ENCODE peak calls at places on chromosomes 6 and 20, in seven cellular contexts. One of them, this sample, is unnamed.

GRCh38 chr6:134436281-134436815 is 118.4 kb upstream of the SGK1 start:
- DNase-seq in neural crest cell: no peak
- DNase-seq in GM23338: no peak
- DNase-seq in PC-3: peak; percentile 90
- DNase-seq in CD4-positive, alpha-beta T cell: peak; percentile 10
- DNase-seq in glutamatergic neuron: no peak
- DNase-seq in HCT116: peak; percentile 75
- DNase-seq in this sample: no peak

GRCh38 chr6:90547079-90547478 is 39.8 kb downstream of the MAP3K7 start:
- DNase-seq in neural crest cell: no peak
- DNase-seq in GM23338: no peak
- DNase-seq in PC-3: no peak
- DNase-seq in CD4-positive, alpha-beta T cell: no peak
- DNase-seq in glutamatergic neuron: peak; percentile 39
- DNase-seq in HCT116: no peak
- DNase-seq in this sample: no peak

GRCh38 chr6:36519352-36519751 is 27.9 kb downstream of the STK38 start:
- DNase-seq in neural crest cell: no peak
- DNase-seq in GM23338: peak; percentile 11
- DNase-seq in PC-3: no peak
- DNase-seq in CD4-positive, alpha-beta T cell: no peak
- DNase-seq in glutamatergic neuron: no peak
- DNase-seq in HCT116: no peak
- DNase-seq in this sample: no peak

GRCh38 chr6:26199057-26199772 is 112.0 kb downstream of the HFE start:
- DNase-seq in neural crest cell: peak; percentile 55
- DNase-seq in GM23338: peak; percentile 89
- DNase-seq in PC-3: peak; percentile 96
- DNase-seq in CD4-positive, alpha-beta T cell: peak; percentile 67
- DNase-seq in glutamatergic neuron: peak; percentile 80
- DNase-seq in HCT116: peak; percentile 95
- DNase-seq in this sample: peak; percentile 74

GRCh38 chr6:167827062-167827587 is 414 bp downstream of the AFDN start:
- DNase-seq in neural crest cell: peak; percentile 39
- DNase-seq in GM23338: peak; percentile 51
- DNase-seq in PC-3: peak; percentile 30
- DNase-seq in CD4-positive, alpha-beta T cell: no peak
- DNase-seq in glutamatergic neuron: peak; percentile 59
- DNase-seq in HCT116: no peak
- DNase-seq in this sample: no peak

GRCh38 chr6:63571382-63571882 is 848 bp upstream of the LOC128125822 start:
- DNase-seq in neural crest cell: no peak
- DNase-seq in GM23338: peak; percentile 1
- DNase-seq in PC-3: no peak
- DNase-seq in CD4-positive, alpha-beta T cell: no peak
- DNase-seq in glutamatergic neuron: no peak
- DNase-seq in HCT116: no peak
- DNase-seq in this sample: no peak

GRCh38 chr20:45970646-45971424 is 1.2 kb downstream of the ZNF335 start:
- DNase-seq in neural crest cell: no peak
- DNase-seq in GM23338: no peak
- DNase-seq in PC-3: no peak
- DNase-seq in CD4-positive, alpha-beta T cell: peak; percentile 20
- DNase-seq in glutamatergic neuron: no peak
- DNase-seq in HCT116: no peak
- DNase-seq in this sample: no peak

GRCh38 chr6:120473804-120474203 is 860.5 kb downstream of the TBC1D32 start:
- DNase-seq in neural crest cell: no peak
- DNase-seq in GM23338: no peak
- DNase-seq in PC-3: no peak
- DNase-seq in CD4-positive, alpha-beta T cell: no peak
- DNase-seq in glutamatergic neuron: no peak
- DNase-seq in HCT116: no peak
- DNase-seq in this sample: no peak

GRCh38 chr6:21396313-21396712 is 197.2 kb upstream of the SOX4 start:
- DNase-seq in neural crest cell: no peak
- DNase-seq in GM23338: no peak
- DNase-seq in PC-3: peak; percentile 80
- DNase-seq in CD4-positive, alpha-beta T cell: no peak
- DNase-seq in glutamatergic neuron: no peak
- DNase-seq in HCT116: no peak
- DNase-seq in this sample: no peak

GRCh38 chr6:87473419-87473903 is 687 bp downstream of the SLC35A1 start:
- DNase-seq in neural crest cell: no peak
- DNase-seq in GM23338: no peak
- DNase-seq in PC-3: peak; percentile 26
- DNase-seq in CD4-positive, alpha-beta T cell: no peak
- DNase-seq in glutamatergic neuron: no peak
- DNase-seq in HCT116: no peak
- DNase-seq in this sample: no peak

GRCh38 chr6:15434263-15434662 is 188.4 kb downstream of the JARID2 start:
- DNase-seq in neural crest cell: no peak
- DNase-seq in GM23338: peak; percentile 59
- DNase-seq in PC-3: no peak
- DNase-seq in CD4-positive, alpha-beta T cell: no peak
- DNase-seq in glutamatergic neuron: no peak
- DNase-seq in HCT116: no peak
- DNase-seq in this sample: no peak

GRCh38 chr6:96330884-96331283 is 190.7 kb upstream of the UFL1 start:
- DNase-seq in neural crest cell: no peak
- DNase-seq in GM23338: no peak
- DNase-seq in PC-3: no peak
- DNase-seq in CD4-positive, alpha-beta T cell: no peak
- DNase-seq in glutamatergic neuron: no peak
- DNase-seq in HCT116: no peak
- DNase-seq in this sample: no peak

GRCh38 chr6:44805239-44805849 is 417.8 kb downstream of the CDC5L start:
- DNase-seq in neural crest cell: no peak
- DNase-seq in GM23338: no peak
- DNase-seq in PC-3: no peak
- DNase-seq in CD4-positive, alpha-beta T cell: no peak
- DNase-seq in glutamatergic neuron: no peak
- DNase-seq in HCT116: no peak
- DNase-seq in this sample: no peak

GRCh38 chr6:6885521-6886088 is 222.2 kb upstream of the RREB1 start:
- DNase-seq in neural crest cell: no peak
- DNase-seq in GM23338: no peak
- DNase-seq in PC-3: no peak
- DNase-seq in CD4-positive, alpha-beta T cell: no peak
- DNase-seq in glutamatergic neuron: no peak
- DNase-seq in HCT116: no peak
- DNase-seq in this sample: no peak

GRCh38 chr6:158758941-158759479 is 60.2 kb downstream of the EZR start:
- DNase-seq in neural crest cell: no peak
- DNase-seq in GM23338: no peak
- DNase-seq in PC-3: no peak
- DNase-seq in CD4-positive, alpha-beta T cell: no peak
- DNase-seq in glutamatergic neuron: no peak
- DNase-seq in HCT116: no peak
- DNase-seq in this sample: no peak

GRCh38 chr6:94769197-94769596 is 808.1 kb upstream of the MANEA start:
- DNase-seq in neural crest cell: no peak
- DNase-seq in GM23338: peak; percentile 62
- DNase-seq in PC-3: no peak
- DNase-seq in CD4-positive, alpha-beta T cell: no peak
- DNase-seq in glutamatergic neuron: no peak
- DNase-seq in HCT116: no peak
- DNase-seq in this sample: no peak

GRCh38 chr6:935582-935981 is 242.6 kb upstream of the EXOC2 start:
- DNase-seq in neural crest cell: no peak
- DNase-seq in GM23338: no peak
- DNase-seq in PC-3: no peak
- DNase-seq in CD4-positive, alpha-beta T cell: no peak
- DNase-seq in glutamatergic neuron: no peak
- DNase-seq in HCT116: no peak
- DNase-seq in this sample: no peak
- TF ChIP-seq CTCF in neural crest cell: no peak
- TF ChIP-seq CTCF in GM23338: no peak
- TF ChIP-seq CTCF in PC-3: no peak
- TF ChIP-seq CTCF in CD4-positive, alpha-beta T cell: no peak
- TF ChIP-seq CTCF in glutamatergic neuron: no peak
- TF ChIP-seq CTCF in HCT116: no peak
- TF ChIP-seq CTCF in this sample: no peak

GRCh38 chr20:57061058-57061900 is 205.2 kb downstream of the BMP7 start:
- DNase-seq in neural crest cell: peak; percentile 68
- DNase-seq in GM23338: peak; percentile 84
- DNase-seq in PC-3: peak; percentile 68
- DNase-seq in CD4-positive, alpha-beta T cell: no peak
- DNase-seq in glutamatergic neuron: peak; percentile 86
- DNase-seq in HCT116: no peak
- DNase-seq in this sample: no peak
- TF ChIP-seq CTCF in neural crest cell: peak; percentile 70
- TF ChIP-seq CTCF in GM23338: peak; percentile 71
- TF ChIP-seq CTCF in PC-3: peak; percentile 83
- TF ChIP-seq CTCF in CD4-positive, alpha-beta T cell: no peak
- TF ChIP-seq CTCF in glutamatergic neuron: peak; percentile 57
- TF ChIP-seq CTCF in HCT116: peak; percentile 62
- TF ChIP-seq CTCF in this sample: no peak

GRCh38 chr20:44886828-44887227 is 1.3 kb downstream of the YWHAB start:
- DNase-seq in neural crest cell: no peak
- DNase-seq in GM23338: no peak
- DNase-seq in PC-3: no peak
- DNase-seq in CD4-positive, alpha-beta T cell: no peak
- DNase-seq in glutamatergic neuron: no peak
- DNase-seq in HCT116: no peak
- DNase-seq in this sample: no peak

GRCh38 chr20:44885392-44886275 is at the start of gene YWHAB:
- DNase-seq in neural crest cell: peak; percentile 97
- DNase-seq in GM23338: peak; percentile 99
- DNase-seq in PC-3: peak; percentile 99
- DNase-seq in CD4-positive, alpha-beta T cell: peak; percentile 93
- DNase-seq in glutamatergic neuron: peak; percentile 100
- DNase-seq in HCT116: peak; percentile 91
- DNase-seq in this sample: peak; percentile 96

GRCh38 chr20:44886276-44886671 is 769 bp downstream of the YWHAB start:
- DNase-seq in neural crest cell: no peak
- DNase-seq in GM23338: peak; percentile 13
- DNase-seq in PC-3: no peak
- DNase-seq in CD4-positive, alpha-beta T cell: no peak
- DNase-seq in glutamatergic neuron: no peak
- DNase-seq in HCT116: no peak
- DNase-seq in this sample: no peak

GRCh38 chr20:44887466-44887865 is 2.0 kb downstream of the YWHAB start:
- DNase-seq in neural crest cell: no peak
- DNase-seq in GM23338: no peak
- DNase-seq in PC-3: no peak
- DNase-seq in CD4-positive, alpha-beta T cell: no peak
- DNase-seq in glutamatergic neuron: no peak
- DNase-seq in HCT116: no peak
- DNase-seq in this sample: no peak

DNA sequence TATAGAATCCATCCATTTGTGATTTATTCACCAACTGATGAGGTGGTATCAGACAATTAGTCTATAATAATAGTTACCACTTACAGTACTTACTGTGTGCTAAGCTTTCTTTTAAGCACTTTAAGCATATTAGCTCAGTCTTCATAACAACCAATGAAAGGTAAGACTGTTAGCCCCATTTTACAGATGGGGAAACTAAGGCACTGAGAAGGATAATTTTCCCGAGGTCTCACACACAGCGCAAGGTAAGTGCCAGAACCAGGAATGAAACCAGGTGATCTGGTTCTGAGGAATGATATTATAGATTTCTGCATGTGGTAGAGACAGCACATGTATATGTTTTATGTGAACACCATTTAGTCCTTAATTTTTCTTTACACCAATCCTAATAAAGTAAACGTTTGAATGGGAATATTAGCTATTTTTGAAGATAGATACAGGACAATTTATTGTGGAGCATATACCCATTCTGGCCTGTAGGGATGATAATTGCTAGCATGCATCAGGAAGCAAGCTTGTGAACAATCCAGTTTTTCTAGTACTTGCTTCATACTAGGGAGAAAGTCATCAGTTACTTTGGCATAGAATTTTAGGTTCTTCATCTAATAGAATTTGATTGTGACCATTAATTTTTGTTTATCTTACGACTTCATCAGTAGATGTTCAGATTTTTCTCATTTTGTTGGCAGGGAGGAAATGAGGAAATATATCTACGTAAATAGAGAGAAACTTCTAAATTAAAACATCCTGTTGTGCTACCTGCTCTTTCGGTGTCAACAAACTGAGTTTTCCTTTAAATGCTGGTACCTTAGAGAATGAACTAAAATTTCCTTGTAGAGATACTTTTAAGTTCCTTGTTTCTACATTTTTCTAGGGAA is 3.0 kb downstream of the YWHAB start:
- DNase-seq in neural crest cell: no peak
- DNase-seq in GM23338: no peak
- DNase-seq in PC-3: peak; percentile 88
- DNase-seq in CD4-positive, alpha-beta T cell: no peak
- DNase-seq in glutamatergic neuron: no peak
- DNase-seq in HCT116: no peak
- DNase-seq in this sample: no peak
- TF ChIP-seq CTCF in neural crest cell: peak; percentile 66
- TF ChIP-seq CTCF in GM23338: peak; percentile 32
- TF ChIP-seq CTCF in PC-3: peak; percentile 52
- TF ChIP-seq CTCF in CD4-positive, alpha-beta T cell: peak; percentile 21
- TF ChIP-seq CTCF in glutamatergic neuron: peak; percentile 49
- TF ChIP-seq CTCF in HCT116: peak; percentile 37
- TF ChIP-seq CTCF in this sample: no peak

GRCh38 chr6:117304446-117304845 is 39.1 kb downstream of the VGLL2 start:
- DNase-seq in neural crest cell: no peak
- DNase-seq in GM23338: no peak
- DNase-seq in PC-3: no peak
- DNase-seq in CD4-positive, alpha-beta T cell: no peak
- DNase-seq in glutamatergic neuron: no peak
- DNase-seq in HCT116: no peak
- DNase-seq in this sample: no peak

GRCh38 chr6:117298941-117299340 is 33.6 kb downstream of the VGLL2 start:
- DNase-seq in neural crest cell: no peak
- DNase-seq in GM23338: no peak
- DNase-seq in PC-3: no peak
- DNase-seq in CD4-positive, alpha-beta T cell: no peak
- DNase-seq in glutamatergic neuron: no peak
- DNase-seq in HCT116: no peak
- DNase-seq in this sample: no peak

GRCh38 chr6:117306227-117306784 is 40.9 kb downstream of the VGLL2 start:
- DNase-seq in neural crest cell: no peak
- DNase-seq in GM23338: peak; percentile 14
- DNase-seq in PC-3: peak; percentile 34
- DNase-seq in CD4-positive, alpha-beta T cell: no peak
- DNase-seq in glutamatergic neuron: no peak
- DNase-seq in HCT116: no peak
- DNase-seq in this sample: no peak

GRCh38 chr6:117307655-117308054 is 42.3 kb downstream of the VGLL2 start:
- DNase-seq in neural crest cell: no peak
- DNase-seq in GM23338: no peak
- DNase-seq in PC-3: no peak
- DNase-seq in CD4-positive, alpha-beta T cell: no peak
- DNase-seq in glutamatergic neuron: no peak
- DNase-seq in HCT116: no peak
- DNase-seq in this sample: no peak

DNA sequence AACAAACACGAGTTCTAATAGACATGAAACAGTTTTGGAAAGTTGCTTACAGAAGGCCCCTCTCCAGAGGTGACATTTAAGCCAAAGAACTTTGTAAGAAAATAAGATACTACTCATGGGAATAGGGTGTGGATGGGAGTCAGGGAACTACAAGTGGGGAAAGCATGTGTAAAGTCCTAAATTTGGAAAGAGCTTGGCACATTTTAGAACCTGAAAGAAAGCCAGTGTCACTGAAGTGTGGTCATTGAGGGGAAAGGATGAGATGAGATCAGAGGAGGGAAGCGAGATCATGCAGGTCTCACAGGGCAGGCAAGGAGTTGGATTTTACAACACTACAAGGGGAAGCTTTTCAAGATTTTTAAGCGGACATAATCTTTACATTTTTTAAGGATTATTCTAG is 38.0 kb downstream of the VGLL2 start:
- DNase-seq in neural crest cell: no peak
- DNase-seq in GM23338: no peak
- DNase-seq in PC-3: no peak
- DNase-seq in CD4-positive, alpha-beta T cell: no peak
- DNase-seq in glutamatergic neuron: no peak
- DNase-seq in HCT116: no peak
- DNase-seq in this sample: no peak
- TF ChIP-seq CTCF in neural crest cell: no peak
- TF ChIP-seq CTCF in GM23338: no peak
- TF ChIP-seq CTCF in PC-3: no peak
- TF ChIP-seq CTCF in CD4-positive, alpha-beta T cell: no peak
- TF ChIP-seq CTCF in glutamatergic neuron: no peak
- TF ChIP-seq CTCF in HCT116: no peak
- TF ChIP-seq CTCF in this sample: no peak